ENCODE peak calls at places on chromosomes 4 and X, in six cellular contexts. G, P, M, N, F and V are unnamed samples.

GRCh38 chr4:41069268-41069667 is 145.1 kb downstream of the APBB2 start:
- DNase-seq in G (peak; percentile 49), N (no peak), P (no peak), M (no peak), F (no peak), V (no peak)

GRCh38 chr4:69470561-69470960 is 25.1 kb downstream of the UGT2B4 start:
- DNase-seq in M (no peak), N (no peak), G (no peak), P (no peak), F (no peak), V (no peak)

GRCh38 chr4:168631241-168632151 is 134.6 kb downstream of the PALLD start:
- DNase-seq in N (no peak), G (peak; percentile 55), F (peak; percentile 69), P (peak; percentile 75), M (no peak), V (peak; percentile 89)

GRCh38 chr4:109833756-109834155 is 6.0 kb downstream of the RRH start:
- DNase-seq in M (no peak), P (no peak), G (no peak), N (no peak), F (no peak), V (no peak)

GRCh38 chr4:81688085-81688484 is 216.4 kb upstream of the RASGEF1B start:
- DNase-seq in M (peak; percentile 60), N (no peak), F (peak; percentile 40), P (no peak), G (no peak), V (no peak)

GRCh38 chrX:104659037-104659744 is 93.2 kb downstream of the IL1RAPL2 start:
- DNase-seq in P (no peak), G (no peak), N (no peak), F (peak; percentile 62), M (no peak), V (no peak)

GRCh38 chr4:149914521-149915115 is 99.0 kb upstream of the IQCM start:
- DNase-seq in F (peak; percentile 66), P (no peak), G (peak; percentile 68), N (no peak), M (peak; percentile 60), V (no peak)

GRCh38 chrX:54419559-54420302 is 20.5 kb upstream of the TSR2 start:
- DNase-seq in M (no peak), G (no peak), P (no peak), F (no peak), N (no peak), V (no peak)

GRCh38 chr4:80112236-80112635 is 39.2 kb upstream of the ANTXR2 start:
- DNase-seq in N (no peak), M (no peak), P (peak; percentile 13), F (no peak), G (peak; percentile 18), V (no peak)

GRCh38 chrX:121581885-121582284 is 534.5 kb downstream of the GLUD2 start:
- DNase-seq in P (no peak), M (no peak), G (no peak), N (no peak), F (no peak), V (no peak)

GRCh38 chrX:150582338-150582948 is 14.0 kb downstream of the MTM1 start:
- DNase-seq in M (no peak), P (no peak), N (no peak), F (no peak), G (no peak), V (no peak)

GRCh38 chr4:106287353-106287969 is 28.5 kb downstream of the TBCK start:
- DNase-seq in G (peak; percentile 95), P (no peak), M (no peak), N (no peak), F (peak; percentile 65), V (no peak)

GRCh38 chr4:28686618-28687017 is 1826.0 kb downstream of the STIM2 start:
- DNase-seq in M (peak; percentile 55), N (no peak), G (peak; percentile 38), F (peak; percentile 60), P (peak; percentile 9), V (no peak)

GRCh38 chrX:85765651-85766050 is 281.7 kb downstream of the CHM start:
- DNase-seq in G (no peak), N (no peak), P (no peak), M (no peak), F (no peak), V (no peak)

GRCh38 chr4:15568814-15569213 is 86.3 kb downstream of the FBXL5 start:
- DNase-seq in M (no peak), F (no peak), N (no peak), G (peak; percentile 26), P (no peak), V (no peak)

GRCh38 chrX:19846995-19847790 is 40.2 kb downstream of the SH3KBP1 start:
- DNase-seq in P (no peak), M (peak; percentile 33), G (peak; percentile 89), N (no peak), F (peak; percentile 59), V (no peak)

GRCh38 chr4:92514632-92515031 is 210.9 kb downstream of the GRID2 start:
- DNase-seq in F (no peak), N (no peak), G (no peak), P (no peak), M (no peak), V (no peak)

GRCh38 chrX:152907084-152907651 is 9.3 kb downstream of the ZNF185 start:
- DNase-seq in M (no peak), G (peak; percentile 94), P (no peak), N (no peak), F (no peak), V (no peak)

GRCh38 chrX:134171661-134172587 is 65.1 kb upstream of the CCDC160 start:
- DNase-seq in P (peak; percentile 14), N (no peak), M (no peak), F (no peak), G (no peak), V (peak; percentile 74)

GRCh38 chr4:130563185-130563890 is 1467.4 kb downstream of the C4orf33 start:
- DNase-seq in M (peak; percentile 26), F (peak; percentile 49), N (no peak), P (no peak), G (peak; percentile 72), V (no peak)

GRCh38 chrX:9367437-9367836 is 97.4 kb upstream of the TBL1X start:
- DNase-seq in F (no peak), G (no peak), P (no peak), M (no peak), N (no peak), V (no peak)

GRCh38 chrX:48490661-48491060 is 14.7 kb downstream of the FTSJ1 start:
- DNase-seq in G (no peak), M (no peak), P (no peak), F (peak; percentile 90), N (no peak), V (peak; percentile 9)

GRCh38 chrX:48491809-48492208 is 15.8 kb downstream of the FTSJ1 start:
- DNase-seq in G (no peak), N (no peak), P (no peak), M (no peak), F (no peak), V (peak; percentile 15)

GRCh38 chrX:48492293-48492910 is 16.4 kb upstream of the PORCN start:
- DNase-seq in M (no peak), G (peak; percentile 35), F (peak; percentile 40), N (no peak), P (no peak), V (peak; percentile 74)

GRCh38 chrX:48496660-48497059 is 12.1 kb upstream of the PORCN start:
- DNase-seq in G (peak; percentile 33), M (no peak), P (no peak), F (peak; percentile 22), N (no peak), V (peak; percentile 28)

DNA sequence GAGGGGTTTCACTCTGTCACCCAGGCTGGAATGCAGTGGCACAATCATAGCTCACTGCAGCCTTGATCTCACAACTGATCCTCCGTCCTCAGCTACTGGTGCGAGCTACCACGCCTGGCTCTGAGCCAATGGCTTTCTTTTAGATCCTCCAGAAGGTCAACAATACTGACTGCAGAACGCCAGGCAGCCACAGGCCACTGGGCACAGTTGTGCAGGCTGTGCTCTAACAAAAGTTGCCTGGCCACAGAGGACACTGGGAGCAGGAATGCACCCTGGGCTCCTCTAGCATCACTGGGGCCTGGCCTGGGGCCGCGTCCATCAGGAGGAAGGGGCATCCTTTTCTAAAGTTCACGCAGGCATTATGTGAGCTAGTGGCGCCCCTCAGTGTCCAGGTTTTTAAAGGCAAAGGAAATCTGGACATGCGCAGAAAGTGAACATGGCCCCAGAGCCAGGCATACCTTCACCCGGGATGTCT is 14.9 kb upstream of the PORCN start:
- DNase-seq in M (peak; percentile 41), N (no peak), G (peak; percentile 38), F (peak; percentile 48), P (no peak), V (peak; percentile 59)
- H3K4me1 ChIP-seq in M (no peaks in the 10 kb centered on the region), N (no peaks in the 10 kb centered on the region), G (peaks cover 6% of the 10 kb centered on the region), F (peaks cover 49% of the 10 kb centered on the region), P (no peaks in the 10 kb centered on the region), V (no peaks in the 10 kb centered on the region)

GRCh38 chr4:5474756-5475155 is 233.6 kb downstream of the EVC2 start:
- DNase-seq in N (no peak), M (no peak), F (peak; percentile 10), G (peak; percentile 77), P (no peak), V (no peak)
- H3K4me1 ChIP-seq in N (no peaks in the 10 kb centered on the region), M (no peaks in the 10 kb centered on the region), F (no peaks in the 10 kb centered on the region), G (peaks cover 7% of the 10 kb centered on the region), P (no peaks in the 10 kb centered on the region), V (no peaks in the 10 kb centered on the region)

GRCh38 chrX:40090961-40091360 is 6.8 kb downstream of the BCOR start:
- DNase-seq in F (no peak), G (no peak), N (no peak), M (no peak), P (no peak), V (no peak)
- H3K4me1 ChIP-seq in F (peaks cover 53% of the 10 kb centered on the region), G (peaks cover 16% of the 10 kb centered on the region), N (peaks cover 56% of the 10 kb centered on the region), M (no peaks in the 10 kb centered on the region), P (peaks cover 19% of the 10 kb centered on the region), V (peaks cover under 1% of the 10 kb centered on the region)

GRCh38 chr4:123406862-123407261 is 10.3 kb downstream of the SPRY1 start:
- DNase-seq in P (no peak), F (no peak), G (no peak), M (no peak), N (no peak), V (no peak)

GRCh38 chr4:123401466-123402175 is 5.0 kb downstream of the SPRY1 start:
- DNase-seq in M (no peak), N (no peak), F (no peak), G (no peak), P (no peak), V (peak; percentile 52)

GRCh38 chr4:123403205-123403604 is 6.6 kb downstream of the SPRY1 start:
- DNase-seq in G (no peak), P (no peak), M (no peak), F (no peak), N (no peak), V (no peak)

GRCh38 chr4:123408471-123409084 is 12.0 kb downstream of the SPRY1 start:
- DNase-seq in P (no peak), M (no peak), F (peak; percentile 26), N (no peak), G (no peak), V (no peak)

DNA sequence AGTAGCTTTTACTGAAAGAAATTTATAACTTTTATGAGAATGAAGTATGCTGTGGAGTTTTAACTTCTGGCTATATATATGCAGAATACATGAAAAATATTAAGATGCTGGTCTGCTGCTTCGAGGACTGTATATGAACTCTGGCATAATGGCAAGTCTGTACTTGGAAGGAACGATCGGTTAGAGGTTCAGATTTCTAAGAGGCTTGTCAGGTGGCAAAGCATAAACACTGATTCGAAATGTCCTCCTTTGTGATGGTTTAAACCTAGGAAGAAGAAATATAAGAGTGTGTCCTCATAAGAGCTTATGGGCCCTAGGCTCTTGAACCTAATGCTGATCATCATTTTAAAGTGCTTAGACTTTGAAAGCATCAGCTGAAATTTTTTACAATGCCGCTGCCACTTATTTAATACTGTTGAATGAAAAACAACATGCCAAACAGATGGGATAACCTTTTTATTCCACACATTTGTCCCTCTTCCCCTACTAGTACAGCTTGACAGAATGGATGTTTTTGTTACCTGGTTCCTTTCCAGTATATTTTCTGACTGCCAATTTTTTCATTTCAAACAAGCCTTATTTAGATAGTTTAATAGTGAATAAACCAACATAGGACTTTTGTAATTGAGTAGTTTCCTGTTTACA is 8.7 kb downstream of the SPRY1 start:
- DNase-seq in F (no peak), M (no peak), N (no peak), G (no peak), P (no peak), V (no peak)
- H3K4me1 ChIP-seq in F (peaks cover 25% of the 10 kb centered on the region), M (peaks cover 22% of the 10 kb centered on the region), N (no peaks in the 10 kb centered on the region), G (peaks cover 3% of the 10 kb centered on the region), P (no peaks in the 10 kb centered on the region), V (peaks cover 14% of the 10 kb centered on the region)